ENCODE peak calls at places on chromosomes 5 and 9, in ten cellular contexts. One of them, this sample, is unnamed.

GRCh38 chr5:154394328-154394727 is 51.5 kb upstream of the SAP30L start:
- DNase-seq in lower leg skin: no peak
- DNase-seq in endothelial cell of umbilical vein: no peak
- DNase-seq in kidney epithelial cell: no peak
- DNase-seq in cardiac muscle cell: no peak
- DNase-seq in pancreas: no peak
- DNase-seq in retinal pigment epithelial cell: no peak
- DNase-seq in dorsolateral prefrontal cortex: no peak
- DNase-seq in right atrium auricular region: no peak
- DNase-seq in Caco-2: no peak
- DNase-seq in this sample: no peak

GRCh38 chr9:98142925-98143481 is 24.0 kb upstream of the TRIM14 start:
- DNase-seq in lower leg skin: no peak
- DNase-seq in endothelial cell of umbilical vein: no peak
- DNase-seq in kidney epithelial cell: no peak
- DNase-seq in cardiac muscle cell: no peak
- DNase-seq in pancreas: no peak
- DNase-seq in retinal pigment epithelial cell: no peak
- DNase-seq in dorsolateral prefrontal cortex: no peak
- DNase-seq in right atrium auricular region: no peak
- DNase-seq in Caco-2: no peak
- DNase-seq in this sample: no peak

GRCh38 chr5:90802695-90803317 is 244.2 kb downstream of the ADGRV1 start:
- DNase-seq in lower leg skin: no peak
- DNase-seq in endothelial cell of umbilical vein: peak; percentile 55
- DNase-seq in kidney epithelial cell: no peak
- DNase-seq in cardiac muscle cell: peak; percentile 57
- DNase-seq in pancreas: no peak
- DNase-seq in retinal pigment epithelial cell: no peak
- DNase-seq in dorsolateral prefrontal cortex: no peak
- DNase-seq in right atrium auricular region: no peak
- DNase-seq in Caco-2: peak; percentile 54
- DNase-seq in this sample: peak; percentile 23

GRCh38 chr5:143315929-143316328 is 87.6 kb downstream of the NR3C1 start:
- DNase-seq in lower leg skin: no peak
- DNase-seq in endothelial cell of umbilical vein: no peak
- DNase-seq in kidney epithelial cell: no peak
- DNase-seq in cardiac muscle cell: no peak
- DNase-seq in pancreas: no peak
- DNase-seq in retinal pigment epithelial cell: no peak
- DNase-seq in dorsolateral prefrontal cortex: no peak
- DNase-seq in right atrium auricular region: no peak
- DNase-seq in Caco-2: no peak
- DNase-seq in this sample: no peak

GRCh38 chr5:180646289-180646962 is 3.0 kb downstream of the FLT4 start:
- DNase-seq in lower leg skin: peak; percentile 65
- DNase-seq in endothelial cell of umbilical vein: no peak
- DNase-seq in kidney epithelial cell: no peak
- DNase-seq in cardiac muscle cell: no peak
- DNase-seq in pancreas: no peak
- DNase-seq in retinal pigment epithelial cell: no peak
- DNase-seq in dorsolateral prefrontal cortex: peak; percentile 6
- DNase-seq in right atrium auricular region: no peak
- DNase-seq in Caco-2: no peak
- DNase-seq in this sample: no peak

GRCh38 chr5:30781642-30782041 is 411.8 kb upstream of the CDH6 start:
- DNase-seq in lower leg skin: no peak
- DNase-seq in endothelial cell of umbilical vein: no peak
- DNase-seq in kidney epithelial cell: no peak
- DNase-seq in cardiac muscle cell: no peak
- DNase-seq in pancreas: no peak
- DNase-seq in retinal pigment epithelial cell: no peak
- DNase-seq in dorsolateral prefrontal cortex: no peak
- DNase-seq in right atrium auricular region: no peak
- DNase-seq in Caco-2: no peak
- DNase-seq in this sample: no peak

GRCh38 chr5:72464071-72464470 is 43.1 kb downstream of the ZNF366 start:
- DNase-seq in lower leg skin: no peak
- DNase-seq in endothelial cell of umbilical vein: peak; percentile 87
- DNase-seq in kidney epithelial cell: no peak
- DNase-seq in cardiac muscle cell: no peak
- DNase-seq in pancreas: no peak
- DNase-seq in retinal pigment epithelial cell: no peak
- DNase-seq in dorsolateral prefrontal cortex: no peak
- DNase-seq in right atrium auricular region: no peak
- DNase-seq in Caco-2: no peak
- DNase-seq in this sample: no peak

GRCh38 chr5:124936626-124936933 is 190.1 kb upstream of the ZNF608 start:
- DNase-seq in lower leg skin: no peak
- DNase-seq in endothelial cell of umbilical vein: no peak
- DNase-seq in kidney epithelial cell: no peak
- DNase-seq in cardiac muscle cell: no peak
- DNase-seq in pancreas: no peak
- DNase-seq in retinal pigment epithelial cell: no peak
- DNase-seq in dorsolateral prefrontal cortex: no peak
- DNase-seq in right atrium auricular region: no peak
- DNase-seq in Caco-2: no peak
- DNase-seq in this sample: no peak

GRCh38 chr5:153813871-153814270 is 224.8 kb downstream of the FAM114A2 start:
- DNase-seq in lower leg skin: no peak
- DNase-seq in endothelial cell of umbilical vein: no peak
- DNase-seq in kidney epithelial cell: no peak
- DNase-seq in cardiac muscle cell: no peak
- DNase-seq in pancreas: no peak
- DNase-seq in retinal pigment epithelial cell: no peak
- DNase-seq in dorsolateral prefrontal cortex: no peak
- DNase-seq in right atrium auricular region: no peak
- DNase-seq in Caco-2: no peak
- DNase-seq in this sample: no peak

GRCh38 chr5:30112842-30113241 is 1080.6 kb upstream of the CDH6 start:
- DNase-seq in lower leg skin: no peak
- DNase-seq in endothelial cell of umbilical vein: no peak
- DNase-seq in kidney epithelial cell: no peak
- DNase-seq in cardiac muscle cell: no peak
- DNase-seq in pancreas: no peak
- DNase-seq in retinal pigment epithelial cell: no peak
- DNase-seq in dorsolateral prefrontal cortex: no peak
- DNase-seq in right atrium auricular region: no peak
- DNase-seq in Caco-2: no peak
- DNase-seq in this sample: no peak

GRCh38 chr5:133637206-133637605 is 24.9 kb upstream of the FSTL4 start:
- DNase-seq in lower leg skin: no peak
- DNase-seq in endothelial cell of umbilical vein: no peak
- DNase-seq in kidney epithelial cell: no peak
- DNase-seq in cardiac muscle cell: no peak
- DNase-seq in pancreas: no peak
- DNase-seq in retinal pigment epithelial cell: no peak
- DNase-seq in dorsolateral prefrontal cortex: no peak
- DNase-seq in right atrium auricular region: no peak
- DNase-seq in Caco-2: no peak
- DNase-seq in this sample: no peak
- H3K4me3 ChIP-seq in lower leg skin: no peak overlapping the region
- H3K4me3 ChIP-seq in endothelial cell of umbilical vein: no peak overlapping the region
- H3K4me3 ChIP-seq in kidney epithelial cell: no peak overlapping the region
- H3K4me3 ChIP-seq in cardiac muscle cell: no peak overlapping the region
- H3K4me3 ChIP-seq in pancreas: no peak overlapping the region
- H3K4me3 ChIP-seq in retinal pigment epithelial cell: no peak overlapping the region
- H3K4me3 ChIP-seq in dorsolateral prefrontal cortex: no peak overlapping the region
- H3K4me3 ChIP-seq in right atrium auricular region: no peak overlapping the region
- H3K4me3 ChIP-seq in Caco-2: no peak overlapping the region
- H3K4me3 ChIP-seq in this sample: no peak overlapping the region

GRCh38 chr5:39566891-39567290 is 142.1 kb upstream of the DAB2 start:
- DNase-seq in lower leg skin: no peak
- DNase-seq in endothelial cell of umbilical vein: no peak
- DNase-seq in kidney epithelial cell: no peak
- DNase-seq in cardiac muscle cell: no peak
- DNase-seq in pancreas: no peak
- DNase-seq in retinal pigment epithelial cell: no peak
- DNase-seq in dorsolateral prefrontal cortex: no peak
- DNase-seq in right atrium auricular region: no peak
- DNase-seq in Caco-2: no peak
- DNase-seq in this sample: no peak

GRCh38 chr5:39570418-39571027 is 145.7 kb upstream of the DAB2 start:
- DNase-seq in lower leg skin: no peak
- DNase-seq in endothelial cell of umbilical vein: peak; percentile 61
- DNase-seq in kidney epithelial cell: no peak
- DNase-seq in cardiac muscle cell: peak; percentile 37
- DNase-seq in pancreas: no peak
- DNase-seq in retinal pigment epithelial cell: no peak
- DNase-seq in dorsolateral prefrontal cortex: no peak
- DNase-seq in right atrium auricular region: no peak
- DNase-seq in Caco-2: peak; percentile 34
- DNase-seq in this sample: no peak

DNA sequence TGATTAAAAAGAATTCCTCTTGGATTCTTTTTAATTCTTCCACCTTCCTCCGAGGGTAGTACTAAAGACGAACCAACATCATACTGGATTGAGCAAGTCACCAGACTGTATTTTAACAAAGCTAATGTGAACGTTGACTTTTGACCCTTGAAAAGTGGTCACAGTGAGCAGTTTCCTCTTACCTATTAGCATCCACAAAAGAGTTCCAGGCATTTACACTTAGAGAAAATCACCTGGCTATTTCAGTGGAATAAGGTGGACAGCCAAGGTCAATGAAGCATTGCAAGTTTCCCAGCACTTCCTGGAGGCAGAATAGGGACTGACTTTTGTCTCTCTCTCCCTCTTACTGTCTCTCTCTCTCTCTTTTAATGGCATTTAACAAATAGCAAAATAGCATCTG is 145.1 kb upstream of the DAB2 start:
- DNase-seq in lower leg skin: no peak
- DNase-seq in endothelial cell of umbilical vein: no peak
- DNase-seq in kidney epithelial cell: no peak
- DNase-seq in cardiac muscle cell: no peak
- DNase-seq in pancreas: no peak
- DNase-seq in retinal pigment epithelial cell: no peak
- DNase-seq in dorsolateral prefrontal cortex: no peak
- DNase-seq in right atrium auricular region: no peak
- DNase-seq in Caco-2: no peak
- DNase-seq in this sample: no peak
- TF ChIP-seq CTCF in lower leg skin: no peak
- TF ChIP-seq CTCF in endothelial cell of umbilical vein: no peak
- TF ChIP-seq CTCF in kidney epithelial cell: no peak
- TF ChIP-seq CTCF in cardiac muscle cell: no peak
- TF ChIP-seq CTCF in pancreas: no peak
- TF ChIP-seq CTCF in retinal pigment epithelial cell: no peak
- TF ChIP-seq CTCF in dorsolateral prefrontal cortex: no peak
- TF ChIP-seq CTCF in right atrium auricular region: no peak
- TF ChIP-seq CTCF in Caco-2: no peak
- TF ChIP-seq CTCF in this sample: no peak

GRCh38 chr5:88503065-88503394 is 234.4 kb upstream of the TMEM161B start:
- DNase-seq in lower leg skin: no peak
- DNase-seq in endothelial cell of umbilical vein: no peak
- DNase-seq in kidney epithelial cell: no peak
- DNase-seq in cardiac muscle cell: no peak
- DNase-seq in pancreas: no peak
- DNase-seq in retinal pigment epithelial cell: no peak
- DNase-seq in dorsolateral prefrontal cortex: no peak
- DNase-seq in right atrium auricular region: no peak
- DNase-seq in Caco-2: no peak
- DNase-seq in this sample: no peak
- H3K4me3 ChIP-seq in lower leg skin: no peak overlapping the region
- H3K4me3 ChIP-seq in endothelial cell of umbilical vein: no peak overlapping the region
- H3K4me3 ChIP-seq in kidney epithelial cell: no peak overlapping the region
- H3K4me3 ChIP-seq in cardiac muscle cell: no peak overlapping the region
- H3K4me3 ChIP-seq in pancreas: no peak overlapping the region
- H3K4me3 ChIP-seq in retinal pigment epithelial cell: no peak overlapping the region
- H3K4me3 ChIP-seq in dorsolateral prefrontal cortex: peak overlapping the region; percentile 48
- H3K4me3 ChIP-seq in right atrium auricular region: peak overlapping the region; percentile 50
- H3K4me3 ChIP-seq in Caco-2: no peak overlapping the region
- H3K4me3 ChIP-seq in this sample: no peak overlapping the region

DNA sequence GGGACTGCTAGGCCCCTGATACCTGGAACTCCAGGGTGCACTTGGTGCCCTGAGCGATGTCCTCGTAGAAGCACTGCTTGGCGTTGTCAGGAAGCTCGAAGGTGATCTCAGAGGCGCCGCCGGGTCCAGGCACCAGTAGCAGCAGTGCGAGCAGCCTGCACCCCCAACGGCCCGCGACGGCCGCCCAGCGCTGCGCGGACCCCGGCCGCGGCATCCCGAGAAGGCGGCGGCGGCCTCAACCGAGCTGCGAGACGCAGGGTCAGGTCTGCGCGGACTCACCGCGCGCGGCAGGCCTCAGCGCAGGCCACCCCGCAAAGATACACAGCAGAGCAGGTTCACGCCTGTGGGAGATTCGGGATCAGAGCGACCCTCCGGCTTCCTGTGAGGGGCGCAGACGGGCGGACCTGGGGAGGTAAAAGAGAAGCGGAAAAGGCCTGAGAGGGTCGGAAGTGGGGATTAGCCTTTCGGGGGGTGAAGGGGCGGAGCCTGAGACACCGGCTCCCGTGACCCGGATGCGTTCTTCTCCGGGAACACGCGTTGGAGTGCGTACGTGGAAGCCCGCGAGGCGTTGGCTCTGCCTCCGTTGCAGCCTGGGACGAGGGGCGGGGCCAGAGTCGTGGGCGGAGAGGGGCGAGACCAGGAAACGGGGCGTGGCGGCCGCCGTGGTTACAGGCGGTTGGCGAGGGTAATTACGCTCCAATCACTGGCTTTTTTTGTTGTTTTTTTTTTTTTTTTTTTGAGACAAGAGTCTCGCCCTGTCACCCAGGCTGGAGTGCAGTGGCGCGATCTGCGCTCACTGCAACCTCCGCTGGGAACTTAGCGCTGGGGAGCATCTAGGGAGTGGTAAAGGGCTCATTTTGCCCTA is at the start of gene TMED7:
- DNase-seq in lower leg skin: peak; percentile 100
- DNase-seq in endothelial cell of umbilical vein: peak; percentile 99
- DNase-seq in kidney epithelial cell: peak; percentile 91
- DNase-seq in cardiac muscle cell: peak; percentile 99
- DNase-seq in pancreas: peak; percentile 100
- DNase-seq in retinal pigment epithelial cell: peak; percentile 90
- DNase-seq in dorsolateral prefrontal cortex: peak; percentile 98
- DNase-seq in right atrium auricular region: peak; percentile 99
- DNase-seq in Caco-2: peak; percentile 98
- DNase-seq in this sample: peak; percentile 100
- TF ChIP-seq CTCF in lower leg skin: no peak
- TF ChIP-seq CTCF in endothelial cell of umbilical vein: no peak
- TF ChIP-seq CTCF in kidney epithelial cell: no peak
- TF ChIP-seq CTCF in cardiac muscle cell: no peak
- TF ChIP-seq CTCF in pancreas: no peak
- TF ChIP-seq CTCF in retinal pigment epithelial cell: no peak
- TF ChIP-seq CTCF in dorsolateral prefrontal cortex: peak; percentile 59
- TF ChIP-seq CTCF in right atrium auricular region: no peak
- TF ChIP-seq CTCF in Caco-2: no peak
- TF ChIP-seq CTCF in this sample: no peak